ENCODE peak calls at places on chromosome 16, in nine cellular contexts. One of them, this sample, is unnamed.
A peak's percentile ranks its signal among the peaks of the same experiment; 100 is the strongest.

GRCh38 chr16:79360267-79360666 is 240.3 kb downstream of the MAF start:
- DNase-seq in body of pancreas: no peak
- DNase-seq in bronchial epithelial cell: peak; percentile 84
- DNase-seq in astrocyte: no peak
- DNase-seq in prostate gland: no peak
- DNase-seq in breast epithelium: no peak
- DNase-seq in CD8-positive, alpha-beta memory T cell: no peak
- DNase-seq in right cardiac atrium: no peak
- DNase-seq in ascending aorta: no peak
- DNase-seq in this sample: no peak

GRCh38 chr16:24505959-24506358 is 33.4 kb upstream of the RBBP6 start:
- DNase-seq in body of pancreas: no peak
- DNase-seq in bronchial epithelial cell: no peak
- DNase-seq in astrocyte: no peak
- DNase-seq in prostate gland: no peak
- DNase-seq in breast epithelium: no peak
- DNase-seq in CD8-positive, alpha-beta memory T cell: no peak
- DNase-seq in right cardiac atrium: no peak
- DNase-seq in ascending aorta: no peak
- DNase-seq in this sample: no peak

GRCh38 chr16:86609115-86609514 is 30.8 kb downstream of the FOXL1 start:
- DNase-seq in body of pancreas: no peak
- DNase-seq in bronchial epithelial cell: no peak
- DNase-seq in astrocyte: peak; percentile 97
- DNase-seq in prostate gland: no peak
- DNase-seq in breast epithelium: no peak
- DNase-seq in CD8-positive, alpha-beta memory T cell: no peak
- DNase-seq in right cardiac atrium: no peak
- DNase-seq in ascending aorta: no peak
- DNase-seq in this sample: no peak

GRCh38 chr16:48535831-48536599 is 74.0 kb downstream of the N4BP1 start:
- DNase-seq in body of pancreas: peak; percentile 40
- DNase-seq in bronchial epithelial cell: peak; percentile 77
- DNase-seq in astrocyte: no peak
- DNase-seq in prostate gland: peak; percentile 82
- DNase-seq in breast epithelium: peak; percentile 90
- DNase-seq in CD8-positive, alpha-beta memory T cell: no peak
- DNase-seq in right cardiac atrium: peak; percentile 72
- DNase-seq in ascending aorta: no peak
- DNase-seq in this sample: peak; percentile 64

GRCh38 chr16:27245276-27246231 is 23.0 kb downstream of the NSMCE1 start:
- DNase-seq in body of pancreas: no peak
- DNase-seq in bronchial epithelial cell: peak; percentile 96
- DNase-seq in astrocyte: peak; percentile 97
- DNase-seq in prostate gland: no peak
- DNase-seq in breast epithelium: peak; percentile 15
- DNase-seq in CD8-positive, alpha-beta memory T cell: no peak
- DNase-seq in right cardiac atrium: peak; percentile 65
- DNase-seq in ascending aorta: no peak
- DNase-seq in this sample: no peak

GRCh38 chr16:30063278-30063892 is 2.2 kb upstream of the ALDOA start:
- DNase-seq in body of pancreas: no peak
- DNase-seq in bronchial epithelial cell: no peak
- DNase-seq in astrocyte: no peak
- DNase-seq in prostate gland: no peak
- DNase-seq in breast epithelium: no peak
- DNase-seq in CD8-positive, alpha-beta memory T cell: no peak
- DNase-seq in right cardiac atrium: no peak
- DNase-seq in ascending aorta: no peak
- DNase-seq in this sample: peak; percentile 4

GRCh38 chr16:4510747-4511426 is 27.7 kb downstream of the CDIP1 start:
- DNase-seq in body of pancreas: no peak
- DNase-seq in bronchial epithelial cell: no peak
- DNase-seq in astrocyte: no peak
- DNase-seq in prostate gland: no peak
- DNase-seq in breast epithelium: no peak
- DNase-seq in CD8-positive, alpha-beta memory T cell: no peak
- DNase-seq in right cardiac atrium: no peak
- DNase-seq in ascending aorta: no peak
- DNase-seq in this sample: no peak

GRCh38 chr16:84520778-84521770 is 16.6 kb upstream of the MEAK7 start:
- DNase-seq in body of pancreas: no peak
- DNase-seq in bronchial epithelial cell: peak; percentile 94
- DNase-seq in astrocyte: no peak
- DNase-seq in prostate gland: no peak
- DNase-seq in breast epithelium: peak; percentile 61
- DNase-seq in CD8-positive, alpha-beta memory T cell: no peak
- DNase-seq in right cardiac atrium: no peak
- DNase-seq in ascending aorta: no peak
- DNase-seq in this sample: no peak

GRCh38 chr16:11650641-11651591 is 17.3 kb upstream of the SNN start:
- DNase-seq in body of pancreas: no peak
- DNase-seq in bronchial epithelial cell: no peak
- DNase-seq in astrocyte: no peak
- DNase-seq in prostate gland: no peak
- DNase-seq in breast epithelium: no peak
- DNase-seq in CD8-positive, alpha-beta memory T cell: no peak
- DNase-seq in right cardiac atrium: no peak
- DNase-seq in ascending aorta: no peak
- DNase-seq in this sample: no peak

GRCh38 chr16:83586036-83586810 is 221.6 kb upstream of the HSBP1 start:
- DNase-seq in body of pancreas: no peak
- DNase-seq in bronchial epithelial cell: no peak
- DNase-seq in astrocyte: no peak
- DNase-seq in prostate gland: no peak
- DNase-seq in breast epithelium: no peak
- DNase-seq in CD8-positive, alpha-beta memory T cell: no peak
- DNase-seq in right cardiac atrium: no peak
- DNase-seq in ascending aorta: no peak
- DNase-seq in this sample: no peak

GRCh38 chr16:89805136-89805905 is 11.1 kb downstream of the FANCA start:
- DNase-seq in body of pancreas: no peak
- DNase-seq in bronchial epithelial cell: no peak
- DNase-seq in astrocyte: peak; percentile 35
- DNase-seq in prostate gland: no peak
- DNase-seq in breast epithelium: no peak
- DNase-seq in CD8-positive, alpha-beta memory T cell: no peak
- DNase-seq in right cardiac atrium: no peak
- DNase-seq in ascending aorta: no peak
- DNase-seq in this sample: no peak

GRCh38 chr16:27369806-27370205 is 32.2 kb upstream of the IL21R start:
- DNase-seq in body of pancreas: no peak
- DNase-seq in bronchial epithelial cell: no peak
- DNase-seq in astrocyte: peak; percentile 48
- DNase-seq in prostate gland: no peak
- DNase-seq in breast epithelium: no peak
- DNase-seq in CD8-positive, alpha-beta memory T cell: no peak
- DNase-seq in right cardiac atrium: no peak
- DNase-seq in ascending aorta: no peak
- DNase-seq in this sample: no peak

GRCh38 chr16:77868478-77868877 is 80.1 kb downstream of the VAT1L start:
- DNase-seq in body of pancreas: no peak
- DNase-seq in bronchial epithelial cell: no peak
- DNase-seq in astrocyte: no peak
- DNase-seq in prostate gland: no peak
- DNase-seq in breast epithelium: no peak
- DNase-seq in CD8-positive, alpha-beta memory T cell: no peak
- DNase-seq in right cardiac atrium: no peak
- DNase-seq in ascending aorta: no peak
- DNase-seq in this sample: no peak

GRCh38 chr16:81168406-81168805 is 70.1 kb upstream of the BCO1 start:
- DNase-seq in body of pancreas: no peak
- DNase-seq in bronchial epithelial cell: no peak
- DNase-seq in astrocyte: no peak
- DNase-seq in prostate gland: no peak
- DNase-seq in breast epithelium: no peak
- DNase-seq in CD8-positive, alpha-beta memory T cell: no peak
- DNase-seq in right cardiac atrium: no peak
- DNase-seq in ascending aorta: no peak
- DNase-seq in this sample: no peak

GRCh38 chr16:77780378-77780837 is 8.0 kb upstream of the VAT1L start:
- DNase-seq in body of pancreas: no peak
- DNase-seq in bronchial epithelial cell: peak; percentile 78
- DNase-seq in astrocyte: peak; percentile 99
- DNase-seq in prostate gland: no peak
- DNase-seq in breast epithelium: no peak
- DNase-seq in CD8-positive, alpha-beta memory T cell: no peak
- DNase-seq in right cardiac atrium: no peak
- DNase-seq in ascending aorta: peak; percentile 14
- DNase-seq in this sample: no peak

DNA sequence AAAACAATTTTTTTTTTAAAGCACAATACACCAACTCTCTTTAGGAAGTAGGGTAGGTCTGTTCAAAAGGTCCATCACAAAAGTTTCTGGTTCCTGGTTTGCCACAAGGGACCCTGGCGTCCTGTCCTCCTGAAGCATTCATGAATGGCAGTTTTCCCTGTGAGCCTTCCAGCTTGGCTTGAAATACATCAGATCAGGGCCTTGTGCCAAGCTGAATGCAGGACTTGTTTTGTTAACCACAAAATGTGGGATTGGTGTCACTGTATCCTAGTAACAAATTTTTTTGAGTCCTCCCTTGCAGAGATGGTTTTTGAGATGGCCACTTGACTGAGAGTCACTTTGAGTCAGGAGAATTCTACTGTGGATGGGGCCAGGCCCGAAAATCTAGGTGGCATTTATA is 3.9 kb downstream of the GNAO1 start:
- DNase-seq in body of pancreas: no peak
- DNase-seq in bronchial epithelial cell: no peak
- DNase-seq in astrocyte: no peak
- DNase-seq in prostate gland: no peak
- DNase-seq in breast epithelium: peak; percentile 46
- DNase-seq in CD8-positive, alpha-beta memory T cell: no peak
- DNase-seq in right cardiac atrium: no peak
- DNase-seq in ascending aorta: no peak
- DNase-seq in this sample: no peak
- H3K27me3 ChIP-seq in body of pancreas: peaks cover 20% of the 10 kb centered on the region
- H3K27me3 ChIP-seq in bronchial epithelial cell: peaks cover 24% of the 10 kb centered on the region
- H3K27me3 ChIP-seq in astrocyte: peaks cover 43% of the 10 kb centered on the region
- H3K27me3 ChIP-seq in prostate gland: no peaks in the 10 kb centered on the region
- H3K27me3 ChIP-seq in breast epithelium: peaks cover 23% of the 10 kb centered on the region
- H3K27me3 ChIP-seq in CD8-positive, alpha-beta memory T cell: peaks cover 11% of the 10 kb centered on the region
- H3K27me3 ChIP-seq in right cardiac atrium: no peaks in the 10 kb centered on the region
- H3K27me3 ChIP-seq in ascending aorta: no peaks in the 10 kb centered on the region
- H3K27me3 ChIP-seq in this sample: peaks cover 25% of the 10 kb centered on the region

GRCh38 chr16:1610071-1610840 is 1.6 kb downstream of the IFT140 start:
- DNase-seq in body of pancreas: peak; percentile 93
- DNase-seq in bronchial epithelial cell: peak; percentile 59
- DNase-seq in astrocyte: peak; percentile 58
- DNase-seq in prostate gland: peak; percentile 88
- DNase-seq in breast epithelium: peak; percentile 84
- DNase-seq in CD8-positive, alpha-beta memory T cell: peak; percentile 84
- DNase-seq in right cardiac atrium: peak; percentile 89
- DNase-seq in ascending aorta: peak; percentile 30
- DNase-seq in this sample: peak; percentile 98
- H3K4me3 ChIP-seq in body of pancreas: peak overlapping the region; percentile 12
- H3K4me3 ChIP-seq in bronchial epithelial cell: peak overlapping the region; percentile 82
- H3K4me3 ChIP-seq in astrocyte: peak overlapping the region; percentile 81
- H3K4me3 ChIP-seq in prostate gland: peak overlapping the region; percentile 77
- H3K4me3 ChIP-seq in breast epithelium: peak overlapping the region; percentile 49
- H3K4me3 ChIP-seq in CD8-positive, alpha-beta memory T cell: peak overlapping the region; percentile 50
- H3K4me3 ChIP-seq in right cardiac atrium: peak overlapping the region; percentile 72
- H3K4me3 ChIP-seq in ascending aorta: peak overlapping the region; percentile 83
- H3K4me3 ChIP-seq in this sample: peak overlapping the region; percentile 65

GRCh38 chr16:67651039-67651438 is 6.1 kb downstream of the CARMIL2 start:
- DNase-seq in body of pancreas: no peak
- DNase-seq in bronchial epithelial cell: no peak
- DNase-seq in astrocyte: no peak
- DNase-seq in prostate gland: no peak
- DNase-seq in breast epithelium: no peak
- DNase-seq in CD8-positive, alpha-beta memory T cell: no peak
- DNase-seq in right cardiac atrium: no peak
- DNase-seq in ascending aorta: no peak
- DNase-seq in this sample: no peak

GRCh38 chr16:67648764-67649407 is 3.9 kb downstream of the CARMIL2 start:
- DNase-seq in body of pancreas: no peak
- DNase-seq in bronchial epithelial cell: no peak
- DNase-seq in astrocyte: no peak
- DNase-seq in prostate gland: no peak
- DNase-seq in breast epithelium: no peak
- DNase-seq in CD8-positive, alpha-beta memory T cell: no peak
- DNase-seq in right cardiac atrium: no peak
- DNase-seq in ascending aorta: no peak
- DNase-seq in this sample: peak; percentile 64

GRCh38 chr16:67648088-67648763 is 3.3 kb downstream of the CARMIL2 start:
- DNase-seq in body of pancreas: no peak
- DNase-seq in bronchial epithelial cell: no peak
- DNase-seq in astrocyte: no peak
- DNase-seq in prostate gland: no peak
- DNase-seq in breast epithelium: no peak
- DNase-seq in CD8-positive, alpha-beta memory T cell: no peak
- DNase-seq in right cardiac atrium: no peak
- DNase-seq in ascending aorta: no peak
- DNase-seq in this sample: peak; percentile 65

GRCh38 chr16:67650023-67650422 is 5.1 kb downstream of the CARMIL2 start:
- DNase-seq in body of pancreas: no peak
- DNase-seq in bronchial epithelial cell: no peak
- DNase-seq in astrocyte: no peak
- DNase-seq in prostate gland: no peak
- DNase-seq in breast epithelium: no peak
- DNase-seq in CD8-positive, alpha-beta memory T cell: no peak
- DNase-seq in right cardiac atrium: no peak
- DNase-seq in ascending aorta: no peak
- DNase-seq in this sample: no peak

GRCh38 chr16:67649494-67649931 is 4.6 kb downstream of the CARMIL2 start:
- DNase-seq in body of pancreas: no peak
- DNase-seq in bronchial epithelial cell: no peak
- DNase-seq in astrocyte: no peak
- DNase-seq in prostate gland: no peak
- DNase-seq in breast epithelium: no peak
- DNase-seq in CD8-positive, alpha-beta memory T cell: no peak
- DNase-seq in right cardiac atrium: no peak
- DNase-seq in ascending aorta: no peak
- DNase-seq in this sample: peak; percentile 99
- H3K27me3 ChIP-seq in body of pancreas: peaks cover 12% of the 10 kb centered on the region
- H3K27me3 ChIP-seq in bronchial epithelial cell: peaks cover 51% of the 10 kb centered on the region
- H3K27me3 ChIP-seq in astrocyte: peaks cover 51% of the 10 kb centered on the region
- H3K27me3 ChIP-seq in prostate gland: peaks cover 28% of the 10 kb centered on the region
- H3K27me3 ChIP-seq in breast epithelium: peaks cover 88% of the 10 kb centered on the region
- H3K27me3 ChIP-seq in CD8-positive, alpha-beta memory T cell: no peaks in the 10 kb centered on the region
- H3K27me3 ChIP-seq in right cardiac atrium: no peaks in the 10 kb centered on the region
- H3K27me3 ChIP-seq in ascending aorta: peaks cover 45% of the 10 kb centered on the region
- H3K27me3 ChIP-seq in this sample: peaks cover 83% of the 10 kb centered on the region

DNA sequence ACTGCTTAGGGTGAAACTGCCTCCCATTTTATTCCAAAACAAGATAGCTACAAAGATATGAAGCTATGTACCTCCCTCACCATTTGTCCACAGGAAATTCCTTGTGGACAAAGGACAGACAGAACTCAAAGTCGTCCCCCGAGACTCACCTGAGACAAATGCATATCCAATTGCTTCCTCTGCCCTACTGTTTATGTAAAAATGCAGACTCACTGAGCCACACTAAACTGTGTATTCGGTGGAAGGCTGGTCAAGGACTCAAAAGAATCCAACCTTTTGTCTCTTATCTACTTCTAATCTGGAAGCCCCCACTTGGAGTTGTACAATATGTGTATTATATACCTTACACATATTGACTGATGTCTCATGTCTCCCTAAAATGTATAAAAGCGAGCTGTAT is 288.0 kb upstream of the ERCC4 start:
- DNase-seq in body of pancreas: no peak
- DNase-seq in bronchial epithelial cell: no peak
- DNase-seq in astrocyte: no peak
- DNase-seq in prostate gland: no peak
- DNase-seq in breast epithelium: no peak
- DNase-seq in CD8-positive, alpha-beta memory T cell: no peak
- DNase-seq in right cardiac atrium: no peak
- DNase-seq in ascending aorta: no peak
- DNase-seq in this sample: no peak
- H3K4me3 ChIP-seq in body of pancreas: no peak overlapping the region
- H3K4me3 ChIP-seq in bronchial epithelial cell: no peak overlapping the region
- H3K4me3 ChIP-seq in astrocyte: no peak overlapping the region
- H3K4me3 ChIP-seq in prostate gland: no peak overlapping the region
- H3K4me3 ChIP-seq in breast epithelium: no peak overlapping the region
- H3K4me3 ChIP-seq in CD8-positive, alpha-beta memory T cell: no peak overlapping the region
- H3K4me3 ChIP-seq in right cardiac atrium: no peak overlapping the region
- H3K4me3 ChIP-seq in ascending aorta: no peak overlapping the region
- H3K4me3 ChIP-seq in this sample: no peak overlapping the region

This sample was measured in H7.